ENCODE peak calls at places on chromosomes 2 and 18, in six cellular contexts. Q, S, B, J, A and F are unnamed samples.

GRCh38 chr2:227450196-227450851 is 21.6 kb upstream of the AGFG1 start:
- DNase-seq in Q (no peak), S (no peak), B (peak; percentile 42), J (no peak), A (peak; percentile 50), F (no peak)

GRCh38 chr2:105584437-105585010 is 160.2 kb upstream of the NCK2 start:
- DNase-seq in Q (no peak), S (no peak), B (no peak), J (no peak), A (peak; percentile 41), F (no peak)

GRCh38 chr2:88880441-88880953 is 189.0 kb downstream of the RPIA start:
- DNase-seq in Q (no peak), S (no peak), B (peak; percentile 69), J (peak; percentile 39), A (peak; percentile 76), F (peak; percentile 83)

GRCh38 chr2:26363323-26363722 is 16.7 kb upstream of the ADGRF3 start:
- DNase-seq in Q (no peak), S (no peak), B (peak; percentile 18), J (peak; percentile 31), A (no peak), F (no peak)

GRCh38 chr2:67641709-67642397 is 244.7 kb downstream of the ETAA1 start:
- DNase-seq in Q (no peak), S (no peak), B (no peak), J (peak; percentile 73), A (no peak), F (no peak)

GRCh38 chr2:27191107-27191829 is 20.6 kb upstream of the ATRAID start:
- DNase-seq in Q (no peak), S (no peak), B (peak; percentile 86), J (peak; percentile 71), A (peak; percentile 68), F (peak; percentile 80)

GRCh38 chr18:69787825-69788547 is 159.7 kb downstream of the CD226 start:
- DNase-seq in Q (no peak), S (no peak), B (peak; percentile 71), J (peak; percentile 83), A (no peak), F (peak; percentile 54)

GRCh38 chr18:50172367-50172766 is 22.6 kb downstream of the MYO5B start:
- DNase-seq in Q (no peak), S (no peak), B (no peak), J (no peak), A (no peak), F (no peak)

GRCh38 chr18:63545094-63545493 is 2.9 kb downstream of the SERPINB12 start:
- DNase-seq in Q (no peak), S (no peak), B (no peak), J (no peak), A (no peak), F (no peak)

GRCh38 chr2:162333968-162334367 is 10.0 kb upstream of the GCA start:
- DNase-seq in Q (no peak), S (no peak), B (peak; percentile 40), J (peak; percentile 33), A (peak; percentile 23), F (peak; percentile 55)

GRCh38 chr18:29644276-29644675 is 1398.3 kb downstream of the DSC3 start:
- DNase-seq in Q (no peak), S (no peak), B (peak; percentile 3), J (peak; percentile 68), A (no peak), F (no peak)

GRCh38 chr2:168583064-168583709 is 127.1 kb downstream of the CERS6 start:
- DNase-seq in Q (no peak), S (no peak), B (peak; percentile 52), J (peak; percentile 43), A (no peak), F (peak; percentile 24)

GRCh38 chr2:30880516-30880915 is 73.3 kb upstream of the CAPN13 start:
- DNase-seq in Q (no peak), S (no peak), B (no peak), J (no peak), A (no peak), F (no peak)

GRCh38 chr2:164599954-164600589 is 21.2 kb downstream of the GRB14 start:
- DNase-seq in Q (no peak), S (no peak), B (peak; percentile 82), J (peak; percentile 50), A (peak; percentile 81), F (peak; percentile 77)

GRCh38 chr2:225756198-225756597 is 356.7 kb downstream of the NYAP2 start:
- DNase-seq in Q (no peak), S (no peak), B (peak; percentile 28), J (no peak), A (no peak), F (no peak)

GRCh38 chr2:240320561-240321091 is 114.8 kb upstream of the GPC1 start:
- DNase-seq in Q (no peak), S (no peak), B (no peak), J (no peak), A (no peak), F (no peak)